ENCODE peak calls at places on chromosomes 2 and 18, in four cellular contexts. G, K, A and L are unnamed samples.

GRCh38 chr2:19176977-19177376 is 181.4 kb downstream of the OSR1 start:
- DNase-seq in G (no peak), K (no peak), A (no peak), L (no peak)

GRCh38 chr2:179068991-179069643 is 19.2 kb upstream of the CCDC141 start:
- DNase-seq in G (no peak), K (no peak), A (no peak), L (no peak)

GRCh38 chr2:55175254-55176093 is 56.6 kb downstream of the CLHC1 start:
- DNase-seq in G (no peak), K (no peak), A (peak), L (peak)

GRCh38 chr2:23617167-23617787 is 232.3 kb downstream of the KLHL29 start:
- DNase-seq in G (no peak), K (no peak), A (no peak), L (no peak)

GRCh38 chr2:175732523-175732922 is 269.5 kb downstream of the LNPK start:
- DNase-seq in G (no peak), K (no peak), A (no peak), L (no peak)

GRCh38 chr18:26768388-26768787 is 97.1 kb downstream of the AQP4 start:
- DNase-seq in G (no peak), K (no peak), A (no peak), L (no peak)

GRCh38 chr2:54106631-54107454 is 8.6 kb upstream of the ACYP2 start:
- DNase-seq in G (no peak), K (peak), A (peak), L (no peak)

GRCh38 chr2:168174761-168175160 is 72.6 kb downstream of the STK39 start:
- DNase-seq in G (no peak), K (peak), A (no peak), L (no peak)

GRCh38 chr2:7119504-7119835 is 202.3 kb downstream of the RNF144A start:
- DNase-seq in G (no peak), K (no peak), A (no peak), L (no peak)

DNA sequence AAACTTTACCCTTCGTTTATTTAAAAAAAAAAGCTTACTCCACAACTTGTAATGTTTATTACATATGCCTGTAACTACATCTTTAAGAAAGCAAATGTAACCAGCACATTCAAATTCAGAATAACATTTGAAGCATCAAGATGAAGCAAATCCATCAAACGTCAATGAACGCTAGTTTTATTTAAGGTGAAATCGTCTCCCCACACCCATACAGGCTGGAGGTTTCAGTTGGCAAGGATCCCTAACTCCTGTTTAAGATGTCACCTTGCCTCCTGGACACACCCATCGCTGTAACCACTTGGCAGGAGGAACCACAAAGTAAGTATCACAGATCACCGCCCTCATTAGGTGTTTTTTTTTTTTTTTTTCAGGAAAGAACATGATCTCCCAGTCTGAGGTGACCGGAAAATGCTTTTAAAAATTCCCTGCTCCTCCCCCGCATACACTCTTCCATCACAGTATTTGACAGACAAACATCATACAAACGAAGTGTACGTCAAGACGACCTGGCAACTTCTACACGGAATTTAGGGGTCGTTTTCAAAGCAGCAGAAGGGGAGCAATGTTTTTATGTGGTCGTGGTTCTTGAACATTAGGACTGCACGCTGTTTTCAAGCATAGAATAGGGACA is 19.7 kb upstream of the STPG4 start:
- DNase-seq in G (no peak), K (peak), A (peak), L (no peak)
- TF ChIP-seq POLR2AphosphoS5 in G (peak), K (no peak), A (no peak), L (peak)

GRCh38 chr2:199379251-199379650 is 78.5 kb downstream of the SATB2 start:
- DNase-seq in G (no peak), K (no peak), A (no peak), L (no peak)
- TF ChIP-seq SPI1 in G (no peak), K (no peak), A (no peak), L (no peak)

DNA sequence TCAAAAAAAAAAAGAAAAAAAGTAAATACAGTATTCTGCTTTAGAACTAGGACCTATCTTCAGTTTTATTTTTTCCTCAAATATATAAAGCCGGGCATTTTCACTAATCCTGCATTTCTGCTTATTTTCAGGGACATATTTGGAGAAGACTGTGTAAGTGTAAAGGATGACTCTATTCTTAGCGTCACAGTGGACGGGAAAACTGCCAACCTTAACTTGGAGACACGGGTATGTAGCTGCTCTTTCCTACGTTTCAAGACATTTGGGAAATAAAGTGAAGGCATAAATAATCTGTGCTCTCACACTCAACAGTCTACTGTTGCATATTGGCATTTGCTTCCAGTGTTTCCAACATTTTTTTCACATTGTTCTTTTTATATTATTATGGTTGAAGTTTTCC is 3.1 kb upstream of the IAH1 start:
- DNase-seq in G (no peak), K (no peak), A (no peak), L (no peak)
- TF ChIP-seq POLR2AphosphoS5 in G (no peak), K (no peak), A (no peak), L (no peak)

GRCh38 chr2:24763843-24764242 is 29.3 kb downstream of the PTRHD1 start:
- DNase-seq in G (no peak), K (no peak), A (no peak), L (no peak)

GRCh38 chr2:24761866-24762265 is 31.3 kb downstream of the PTRHD1 start:
- DNase-seq in G (no peak), K (no peak), A (no peak), L (no peak)

GRCh38 chr2:24766609-24767008 is 26.6 kb downstream of the PTRHD1 start:
- DNase-seq in G (no peak), K (peak), A (no peak), L (no peak)

GRCh38 chr2:24768013-24768412 is 25.2 kb downstream of the PTRHD1 start:
- DNase-seq in G (no peak), K (no peak), A (no peak), L (no peak)

GRCh38 chr2:24762518-24762917 is 30.7 kb downstream of the PTRHD1 start:
- DNase-seq in G (no peak), K (no peak), A (no peak), L (no peak)
- TF ChIP-seq SPI1 in G (no peak), K (no peak), A (no peak), L (no peak)